ENCODE peak calls at places on chromosomes 7 and 10, in five cellular contexts. N, G, R, P and Y are unnamed samples.

GRCh38 chr10:45374451-45375052 is 536 bp downstream of the ALOX5 start:
- DNase-seq in R (no peak), G (peak), N (no peak), P (no peak), Y (no peak)

GRCh38 chr7:43721193-43721806 is 8.0 kb downstream of the COA1 start:
- DNase-seq in G (peak), P (peak), N (no peak), R (peak), Y (no peak)

GRCh38 chr7:80934286-80934685 is 15.4 kb upstream of the SEMA3C start:
- DNase-seq in P (no peak), R (no peak), N (no peak), G (no peak), Y (no peak)

GRCh38 chr10:126476256-126476655 is 88.0 kb upstream of the ADAM12 start:
- DNase-seq in N (no peak), R (no peak), G (no peak), P (no peak), Y (no peak)

GRCh38 chr10:127889605-127890195 is 3.0 kb downstream of the CLRN3 start:
- DNase-seq in G (no peak), P (no peak), N (no peak), R (no peak), Y (no peak)

GRCh38 chr10:71889388-71889987 is 38.4 kb upstream of the PSAP start:
- DNase-seq in G (no peak), N (no peak), R (no peak), P (no peak), Y (no peak)

GRCh38 chr10:91088300-91089140 is 131.9 kb upstream of the PCGF5 start:
- DNase-seq in G (no peak), R (no peak), P (peak), N (no peak), Y (no peak)

GRCh38 chr10:113746188-113746950 is 5.1 kb upstream of the PLEKHS1 start:
- DNase-seq in N (no peak), R (no peak), P (peak), G (no peak), Y (no peak)

GRCh38 chr7:77246031-77246430 is 46.4 kb upstream of the FGL2 start:
- DNase-seq in P (peak), G (no peak), R (no peak), N (no peak), Y (no peak)

GRCh38 chr10:129335942-129336341 is 131.1 kb upstream of the MGMT start:
- DNase-seq in R (no peak), P (no peak), N (no peak), G (no peak), Y (no peak)

GRCh38 chr7:136399378-136399777 is 422.2 kb upstream of the MTPN start:
- DNase-seq in G (no peak), N (no peak), R (no peak), P (no peak), Y (no peak)

GRCh38 chr10:101400529-101400928 is 46.6 kb downstream of the BTRC start:
- DNase-seq in N (no peak), G (no peak), P (no peak), R (no peak), Y (no peak)

GRCh38 chr10:24886281-24886680 is 66.1 kb downstream of the PRTFDC1 start:
- DNase-seq in P (no peak), R (no peak), N (no peak), G (no peak), Y (no peak)

GRCh38 chr7:135712182-135712782 is 15.7 kb downstream of the SLC13A4 start:
- DNase-seq in G (no peak), N (no peak), P (no peak), R (peak), Y (no peak)

GRCh38 chr7:4123823-4124222 is 558.3 kb upstream of the FOXK1 start:
- DNase-seq in P (no peak), N (no peak), G (no peak), R (no peak), Y (no peak)

GRCh38 chr10:50653142-50653541 is 29.4 kb upstream of the SGMS1 start:
- DNase-seq in P (no peak), G (no peak), R (peak), N (no peak), Y (peak)

GRCh38 chr10:90337316-90337715 is 520.5 kb downstream of the HTR7 start:
- DNase-seq in N (no peak), R (no peak), P (no peak), G (no peak), Y (no peak)

GRCh38 chr7:135253851-135254815 is 20.5 kb downstream of the STRA8 start:
- DNase-seq in R (no peak), G (no peak), N (no peak), P (peak), Y (no peak)

GRCh38 chr10:13893926-13894325 is 307.2 kb downstream of the PRPF18 start:
- DNase-seq in N (no peak), P (no peak), R (peak), G (no peak), Y (no peak)

GRCh38 chr10:85195596-85195995 is 867.2 kb downstream of the CCSER2 start:
- DNase-seq in G (no peak), P (no peak), R (no peak), N (no peak), Y (no peak)

GRCh38 chr10:48468130-48468790 is 136.6 kb downstream of the ARHGAP22 start:
- DNase-seq in N (no peak), P (no peak), G (peak), R (no peak), Y (no peak)

GRCh38 chr7:4113976-4114375 is 568.1 kb upstream of the FOXK1 start:
- DNase-seq in G (no peak), N (no peak), P (no peak), R (no peak), Y (no peak)

GRCh38 chr10:100983868-100984669 is 3.2 kb downstream of the MRPL43 start:
- DNase-seq in R (no peak), N (no peak), P (no peak), G (no peak), Y (no peak)

GRCh38 chr10:50471583-50471975 is 152.2 kb downstream of the SGMS1 start:
- DNase-seq in G (no peak), P (no peak), R (no peak), N (no peak), Y (no peak)

GRCh38 chr10:21756707-21757600 is 222.9 kb downstream of the MLLT10 start:
- DNase-seq in N (no peak), P (no peak), G (no peak), R (no peak), Y (no peak)

GRCh38 chr10:43131256-43131655 is 7.0 kb upstream of the CSGALNACT2 start:
- DNase-seq in P (no peak), N (no peak), R (no peak), G (no peak), Y (no peak)

GRCh38 chr10:131056091-131056490 is 255.4 kb downstream of the TCERG1L start:
- DNase-seq in P (no peak), N (no peak), G (no peak), R (no peak), Y (no peak)

GRCh38 chr7:46786221-46786951 is 795.5 kb downstream of the TNS3 start:
- DNase-seq in G (no peak), P (no peak), N (no peak), R (no peak), Y (no peak)

GRCh38 chr10:44278669-44279337 is 106.1 kb downstream of the CXCL12 start:
- DNase-seq in R (peak), G (no peak), N (no peak), P (no peak), Y (no peak)

GRCh38 chr10:119449760-119450461 is 92.6 kb downstream of the RGS10 start:
- DNase-seq in P (no peak), N (no peak), G (no peak), R (no peak), Y (no peak)

GRCh38 chr7:22858274-22858639 is 35.6 kb upstream of the TOMM7 start:
- DNase-seq in R (no peak), P (no peak), N (no peak), G (no peak), Y (no peak)

GRCh38 chr7:64182036-64182790 is 24.8 kb upstream of the ZNF735 start:
- DNase-seq in P (no peak), N (no peak), G (no peak), R (peak), Y (no peak)

GRCh38 chr10:64113796-64114195 is 592.6 kb downstream of the REEP3 start:
- DNase-seq in G (no peak), N (no peak), R (no peak), P (no peak), Y (no peak)

GRCh38 chr10:122342293-122343134 is 32.0 kb upstream of the PLEKHA1 start:
- DNase-seq in N (no peak), R (peak), G (peak), P (peak), Y (peak)

GRCh38 chr7:37833107-37833817 is 15.1 kb upstream of the NME8 start:
- DNase-seq in R (peak), P (peak), N (no peak), G (peak), Y (peak)

GRCh38 chr10:119693262-119693957 is 32.4 kb upstream of the INPP5F start:
- DNase-seq in R (no peak), P (peak), N (no peak), G (no peak), Y (no peak)

GRCh38 chr7:101728128-101728527 is 89.3 kb upstream of the CUX1 start:
- DNase-seq in G (no peak), N (no peak), P (no peak), R (no peak), Y (no peak)

GRCh38 chr7:128353610-128354009 is 7.9 kb downstream of the PRRT4 start:
- DNase-seq in N (no peak), G (no peak), P (no peak), R (no peak), Y (no peak)

GRCh38 chr10:88879754-88880286 is at the start of gene STAMBPL1:
- DNase-seq in N (peak), R (no peak), P (no peak), G (no peak), Y (no peak)
- TF ChIP-seq FOXM1 in N (peak), R (no peak), P (no peak), G (no peak), Y (no peak)

GRCh38 chr10:76176166-76176550 is 744.7 kb downstream of the LRMDA start:
- DNase-seq in G (no peak), R (no peak), N (no peak), P (no peak), Y (no peak)

GRCh38 chr10:76179806-76180205 is 748.4 kb downstream of the LRMDA start:
- DNase-seq in N (no peak), P (no peak), G (no peak), R (no peak), Y (no peak)

GRCh38 chr10:76177945-76178344 is 746.5 kb downstream of the LRMDA start:
- DNase-seq in G (no peak), P (no peak), R (no peak), N (no peak), Y (no peak)

GRCh38 chr10:76175533-76176165 is 744.2 kb downstream of the LRMDA start:
- DNase-seq in R (no peak), N (no peak), G (no peak), P (no peak), Y (no peak)

DNA sequence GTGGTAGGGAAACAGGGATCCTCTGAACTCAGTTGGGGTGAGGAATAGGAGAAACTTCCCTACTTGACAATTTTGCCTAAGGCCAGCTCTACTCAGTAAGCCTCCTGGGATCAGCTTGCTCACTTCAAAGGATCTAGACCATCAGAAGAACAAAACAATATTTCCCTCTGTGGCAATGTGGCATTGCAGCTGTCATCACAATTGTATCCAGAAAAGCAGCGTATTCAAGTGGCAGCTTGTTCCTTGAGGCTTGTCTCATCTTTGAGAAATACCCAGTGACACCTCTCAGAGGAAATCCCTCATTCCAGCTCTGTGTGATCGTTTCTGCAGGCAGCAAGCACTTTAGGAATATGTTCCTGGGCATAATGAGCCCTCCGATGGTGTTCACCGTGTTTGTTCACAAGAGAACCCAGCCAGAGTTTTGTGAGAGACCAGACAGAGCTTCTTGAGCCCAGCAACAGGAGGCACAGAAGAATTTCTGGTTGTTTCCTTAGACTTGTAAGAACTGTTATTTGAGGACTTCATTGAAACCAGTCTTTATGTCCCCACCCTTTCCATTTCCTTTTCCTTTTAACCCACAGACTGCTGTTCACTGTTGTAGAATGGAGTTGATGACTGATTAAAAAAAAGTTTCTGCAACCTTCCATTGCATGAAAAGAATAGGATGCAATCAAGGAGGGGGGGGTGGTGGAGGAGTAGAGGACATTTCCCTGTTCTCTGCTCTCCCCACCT is 747.3 kb downstream of the LRMDA start:
- DNase-seq in N (no peak), P (no peak), G (no peak), R (no peak), Y (no peak)
- TF ChIP-seq FOXM1 in N (no peak), P (no peak), G (no peak), R (no peak), Y (no peak)

GRCh38 chr7:75655536-75655935 is 83.2 kb downstream of the HIP1 start:
- DNase-seq in N (no peak), G (no peak), P (no peak), R (no peak), Y (no peak)

GRCh38 chr7:75654855-75655254 is 83.9 kb downstream of the HIP1 start:
- DNase-seq in R (no peak), N (no peak), G (no peak), P (no peak), Y (no peak)

GRCh38 chr7:75652788-75653187 is 86.0 kb downstream of the HIP1 start:
- DNase-seq in R (no peak), N (no peak), G (no peak), P (peak), Y (no peak)

GRCh38 chr7:75650671-75651070 is 88.1 kb downstream of the HIP1 start:
- DNase-seq in N (no peak), P (no peak), G (no peak), R (peak), Y (no peak)

DNA sequence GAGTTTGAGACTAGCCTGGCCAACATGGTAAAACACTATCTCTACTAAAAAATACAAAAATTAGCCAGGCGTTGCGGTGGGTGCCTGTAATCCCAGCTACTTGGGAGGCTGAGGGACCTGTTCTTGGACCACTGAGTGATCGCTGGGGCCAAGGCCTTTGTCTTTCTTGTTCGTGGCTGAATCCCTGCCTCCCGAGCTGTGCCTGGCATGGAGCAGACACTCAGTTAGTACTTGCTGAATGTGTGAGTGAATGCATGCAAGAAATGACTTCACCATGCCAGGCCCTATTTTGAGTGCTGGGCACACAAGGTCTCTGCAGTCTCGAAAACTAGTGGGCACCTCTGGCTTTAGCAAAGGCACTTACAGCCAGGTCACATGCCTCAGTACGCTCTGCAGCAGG is 85.1 kb downstream of the HIP1 start:
- DNase-seq in P (no peak), R (no peak), G (no peak), N (no peak), Y (no peak)
- TF ChIP-seq FOXM1 in P (no peak), R (no peak), G (no peak), N (no peak), Y (no peak)

DNA sequence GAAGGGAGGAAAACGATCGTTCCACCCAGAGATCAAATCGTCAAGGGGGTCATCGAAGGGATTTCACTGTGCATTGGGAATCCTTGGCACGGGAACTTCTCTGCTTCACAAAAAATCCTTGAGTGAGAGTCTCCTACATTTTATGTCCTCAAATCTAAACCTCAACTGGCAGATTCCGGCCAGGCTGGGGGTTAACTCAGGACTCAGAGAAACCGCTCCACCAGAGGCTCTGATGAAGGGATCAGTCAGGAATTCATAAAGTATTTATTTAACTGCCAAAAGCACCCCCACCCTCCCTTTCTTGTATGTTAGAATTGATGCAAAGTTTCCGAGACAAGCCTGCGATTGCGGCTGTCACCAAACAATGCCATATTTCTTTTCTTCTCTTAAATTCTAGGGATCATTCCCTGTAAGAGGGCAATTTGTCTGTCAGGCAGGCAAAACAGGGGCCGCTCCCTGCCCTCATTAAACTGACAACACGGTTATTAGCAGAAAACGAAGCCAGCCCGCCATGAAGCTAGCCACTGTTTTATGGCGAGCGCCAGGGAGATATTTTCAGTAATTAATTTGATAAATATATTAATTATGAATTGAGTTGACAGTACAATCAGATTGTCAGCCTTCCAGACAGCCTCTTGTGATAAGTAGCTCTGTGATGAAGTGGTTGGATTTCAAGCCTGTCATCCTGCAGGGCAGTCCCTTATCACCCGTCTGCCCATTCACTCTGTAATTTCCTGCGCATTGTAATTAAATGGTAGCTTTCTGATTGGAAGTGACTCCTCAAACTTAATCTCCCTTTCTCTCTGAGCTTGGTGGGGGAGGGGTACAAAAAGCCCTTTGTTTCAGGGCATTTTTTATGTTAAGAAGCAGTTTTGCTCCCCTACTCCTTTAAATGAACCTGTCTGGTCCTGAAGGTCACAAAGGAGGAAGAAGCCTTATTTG is 153.0 kb upstream of the GPR26 start:
- DNase-seq in R (peak), P (no peak), N (no peak), G (no peak), Y (no peak)
- TF ChIP-seq FOXM1 in R (no peak), P (no peak), N (no peak), G (no peak), Y (no peak)

DNA sequence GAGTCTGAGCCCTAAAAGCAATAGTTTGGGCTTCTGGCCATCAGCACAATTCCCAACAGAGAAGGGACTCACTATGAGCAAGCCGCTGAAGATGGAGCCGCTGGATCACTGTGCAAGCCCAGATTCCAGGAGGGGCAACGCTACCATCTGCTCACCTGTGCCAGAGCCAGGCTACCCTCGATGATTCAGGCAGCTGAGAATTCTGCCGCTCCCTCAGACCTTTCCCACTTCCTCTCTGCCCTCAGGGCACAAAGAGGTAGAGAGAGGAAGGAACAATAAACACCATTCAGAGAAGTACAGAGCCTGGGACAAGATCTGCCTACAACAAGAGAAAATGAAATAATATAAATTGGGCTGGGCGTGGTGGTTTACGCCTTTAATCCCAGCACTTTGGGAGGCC is 98.1 kb downstream of the MYOF start:
- DNase-seq in G (no peak), N (no peak), P (no peak), R (no peak), Y (no peak)
- TF ChIP-seq FOXM1 in G (no peak), N (no peak), P (no peak), R (no peak), Y (no peak)

DNA sequence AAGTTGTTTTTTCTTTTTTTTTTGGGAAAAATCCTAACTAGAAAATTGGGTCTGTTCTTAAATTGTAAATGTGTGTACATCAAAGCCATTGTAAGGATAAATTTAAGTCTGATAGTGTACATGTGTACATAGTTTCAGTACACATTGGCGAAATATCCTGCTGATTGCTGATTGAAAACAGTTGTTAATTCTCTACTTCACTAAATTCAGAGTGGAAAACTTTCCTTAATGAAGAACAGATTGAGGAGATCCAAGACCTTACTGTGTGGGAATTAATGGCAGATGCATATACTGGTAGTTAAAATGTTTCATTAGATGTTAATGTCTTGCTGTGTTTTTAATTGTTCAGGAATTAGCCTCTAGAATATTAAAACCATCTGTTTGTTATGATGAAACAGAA is 506.0 kb downstream of the AUTS2 start:
- DNase-seq in G (no peak), N (no peak), R (peak), P (no peak), Y (no peak)
- TF ChIP-seq FOXM1 in G (no peak), N (no peak), R (no peak), P (no peak), Y (no peak)